ENCODE peak calls at places on chromosomes 2 and 18, in seven cellular contexts. V is tibial nerve, A is OCI-LY7, J is AG10803, G is choroid plexus epithelial cell, S is HCT116, Z is mammary epithelial cell. O is an unnamed sample.
A peak's percentile ranks its signal among the peaks of the same experiment; 100 is the strongest.

GRCh38 chr18:63888473-63889190 is 1.1 kb downstream of the SERPINB2 start:
- DNase-seq in Z (peak; percentile 55), A (no peak), G (no peak), S (no peak), J (peak; percentile 29), V (no peak), O (peak; percentile 14)

GRCh38 chr2:120720746-120721145 is 14.9 kb upstream of the GLI2 start:
- DNase-seq in Z (no peak), A (no peak), S (no peak), J (no peak), G (no peak), V (no peak), O (no peak)

GRCh38 chr2:217890445-217890844 is 112.3 kb downstream of the TNS1 start:
- DNase-seq in Z (no peak), J (peak; percentile 78), S (no peak), G (peak; percentile 100), V (peak; percentile 73), A (no peak), O (peak; percentile 94)

GRCh38 chr18:69557246-69557781 is 156.6 kb downstream of the DOK6 start:
- DNase-seq in S (no peak), J (no peak), G (no peak), Z (no peak), A (no peak), V (no peak), O (no peak)

GRCh38 chr2:165681841-165682240 is 112.2 kb downstream of the GALNT3 start:
- DNase-seq in A (no peak), V (no peak), G (no peak), J (no peak), Z (no peak), S (no peak), O (no peak)

GRCh38 chr2:151796774-151797173 is 31.4 kb downstream of the ARL5A start:
- DNase-seq in Z (no peak), V (no peak), A (no peak), G (peak; percentile 33), J (no peak), S (no peak), O (no peak)

GRCh38 chr2:216279011-216279410 is 93.3 kb downstream of the MARCHF4 start:
- DNase-seq in Z (no peak), S (no peak), A (no peak), V (no peak), J (peak; percentile 44), G (no peak), O (peak; percentile 56)

GRCh38 chr2:150480241-150480640 is 7.2 kb downstream of the RND3 start:
- DNase-seq in V (no peak), S (no peak), J (peak; percentile 91), A (no peak), Z (peak; percentile 82), G (peak; percentile 68), O (peak; percentile 87)

GRCh38 chr18:13223341-13224148 is 5.0 kb downstream of the LDLRAD4 start:
- DNase-seq in S (no peak), A (no peak), Z (no peak), V (no peak), G (no peak), J (no peak), O (no peak)
- H3K4me3 ChIP-seq in S (no peak overlapping the region), A (no peak overlapping the region), Z (no peak overlapping the region), V (no peak overlapping the region), G (no peak overlapping the region), J (no peak overlapping the region), O (no peak overlapping the region)

GRCh38 chr18:8869696-8870095 is 164.3 kb downstream of the MTCL1 start:
- DNase-seq in A (no peak), J (no peak), G (no peak), Z (no peak), S (no peak), V (no peak), O (no peak)

GRCh38 chr18:8870528-8870927 is 165.2 kb downstream of the MTCL1 start:
- DNase-seq in V (no peak), J (no peak), S (no peak), A (no peak), G (no peak), Z (peak; percentile 92), O (no peak)

GRCh38 chr18:8868779-8869415 is 163.5 kb downstream of the MTCL1 start:
- DNase-seq in A (no peak), V (no peak), S (no peak), Z (no peak), G (no peak), J (no peak), O (no peak)

GRCh38 chr18:8866679-8867078 is 161.3 kb downstream of the MTCL1 start:
- DNase-seq in G (no peak), Z (no peak), S (no peak), A (no peak), V (no peak), J (no peak), O (no peak)

DNA sequence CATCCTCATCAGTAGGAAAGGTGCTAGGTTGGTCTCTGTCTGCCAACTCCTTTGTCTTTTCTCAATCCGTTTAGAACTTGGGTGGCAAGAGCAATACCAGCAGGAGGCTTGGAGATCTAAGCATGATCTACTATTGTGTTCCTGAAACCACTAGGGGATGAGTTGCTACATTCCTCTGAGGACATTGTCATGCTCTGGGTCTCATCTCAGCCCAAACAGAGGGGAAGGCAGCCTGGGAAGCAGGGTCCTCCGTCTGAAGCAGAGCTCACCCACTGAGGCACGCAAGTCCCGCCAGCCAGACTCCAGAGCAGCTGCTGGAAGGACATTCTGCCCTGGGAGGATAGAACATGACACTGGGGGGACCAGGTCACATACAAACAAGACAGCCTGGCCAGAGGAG is 162.9 kb downstream of the MTCL1 start:
- DNase-seq in V (no peak), J (no peak), G (no peak), S (no peak), Z (no peak), A (no peak), O (no peak)
- TF ChIP-seq CTCF in V (no peak), J (no peak), G (no peak), S (no peak), Z (no peak), A (no peak), O (no peak)

GRCh38 chr2:205835982-205836381 is 153.7 kb downstream of the NRP2 start:
- DNase-seq in A (no peak), J (no peak), Z (no peak), V (no peak), S (no peak), G (no peak), O (no peak)
- H3K4me3 ChIP-seq in A (no peak overlapping the region), J (no peak overlapping the region), Z (no peak overlapping the region), V (no peak overlapping the region), S (no peak overlapping the region), G (no peak overlapping the region), O (no peak overlapping the region)

GRCh38 chr2:219908538-219908937 is 281.1 kb downstream of the SLC4A3 start:
- DNase-seq in A (no peak), V (no peak), Z (no peak), G (no peak), J (no peak), S (no peak), O (no peak)
- TF ChIP-seq CTCF in A (no peak), V (no peak), Z (no peak), G (no peak), J (no peak), S (no peak), O (no peak)

GRCh38 chr2:10844083-10844482 is 31.5 kb upstream of the PDIA6 start:
- DNase-seq in Z (peak; percentile 15), G (peak; percentile 49), J (peak; percentile 18), A (no peak), V (no peak), S (no peak), O (no peak)
- H3K4me3 ChIP-seq in Z (no peak overlapping the region), G (no peak overlapping the region), J (no peak overlapping the region), A (no peak overlapping the region), V (no peak overlapping the region), S (no peak overlapping the region), O (no peak overlapping the region)

GRCh38 chr2:161427413-161428239 is 11.5 kb downstream of the TBR1 start:
- DNase-seq in A (no peak), V (no peak), S (no peak), Z (no peak), J (no peak), G (no peak), O (peak; percentile 20)

GRCh38 chr2:161428240-161428587 is 12.1 kb downstream of the TBR1 start:
- DNase-seq in Z (no peak), G (no peak), S (no peak), V (no peak), J (no peak), A (no peak), O (no peak)

GRCh38 chr2:161426416-161426787 is 10.3 kb downstream of the TBR1 start:
- DNase-seq in J (no peak), G (no peak), A (no peak), S (no peak), Z (no peak), V (no peak), O (no peak)

GRCh38 chr2:161425966-161426365 is 9.9 kb downstream of the TBR1 start:
- DNase-seq in A (no peak), J (no peak), G (no peak), S (no peak), Z (no peak), V (no peak), O (no peak)

DNA sequence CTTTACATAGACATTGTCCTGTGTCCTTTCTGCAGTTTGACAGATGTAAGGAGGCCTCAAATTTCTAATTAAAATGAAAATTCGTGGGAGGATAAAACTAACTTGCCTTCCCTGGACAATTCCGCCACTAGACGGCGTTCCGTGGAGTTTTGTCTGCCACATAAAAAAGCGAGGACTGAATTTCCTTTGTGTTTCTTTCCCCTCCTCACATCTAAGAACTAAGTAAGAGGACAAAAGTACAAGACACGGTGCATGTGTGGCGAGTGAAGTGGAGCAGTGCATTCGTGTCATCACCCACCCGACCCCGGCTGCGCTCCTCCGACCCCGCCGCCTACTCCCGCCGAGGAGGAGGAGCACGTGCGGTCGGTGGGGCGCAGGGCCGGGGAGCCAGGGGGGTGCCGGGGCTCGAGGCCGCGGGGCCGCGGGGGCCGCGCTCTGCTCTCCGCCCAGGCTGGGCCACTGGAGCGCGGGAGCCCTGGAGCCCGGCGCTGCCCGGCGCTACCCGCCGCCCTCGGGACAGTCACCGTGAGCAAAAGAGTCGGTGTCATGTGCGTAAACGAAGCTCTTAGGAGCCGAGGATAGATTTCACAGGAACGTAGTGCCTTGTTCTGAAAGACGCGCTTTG is 10.8 kb downstream of the TBR1 start:
- DNase-seq in A (no peak), S (no peak), J (peak; percentile 23), Z (peak; percentile 21), G (peak; percentile 54), V (no peak), O (peak; percentile 53)
- TF ChIP-seq CTCF in A (peak; percentile 53), S (no peak), J (peak; percentile 70), Z (peak; percentile 48), G (peak; percentile 80), V (peak; percentile 14), O (peak; percentile 81)

GRCh38 chr2:233369897-233370758 is 15.8 kb downstream of the DGKD start:
- DNase-seq in V (no peak), J (no peak), Z (no peak), G (no peak), A (no peak), S (no peak), O (no peak)
- H3K4me3 ChIP-seq in V (no peak overlapping the region), J (no peak overlapping the region), Z (no peak overlapping the region), G (no peak overlapping the region), A (no peak overlapping the region), S (no peak overlapping the region), O (no peak overlapping the region)

GRCh38 chr18:28407681-28408080 is 230.8 kb upstream of the CDH2 start:
- DNase-seq in Z (no peak), G (peak; percentile 14), A (no peak), J (peak; percentile 69), V (no peak), S (no peak), O (no peak)
- TF ChIP-seq CTCF in Z (no peak), G (no peak), A (no peak), J (no peak), V (no peak), S (no peak), O (no peak)